ENCODE peak calls at places on chromosomes 1 and 21, in nine cellular contexts. One of them, this sample, is unnamed.

GRCh38 chr21:24025101-24025500 is 1582.2 kb downstream of the MRPL39 start:
- DNase-seq in left kidney: no peak
- DNase-seq in activated T-cell treated with anti-CD3 and anti-CD28 coated beads for 1 hour: no peak
- DNase-seq in amygdala: no peak
- DNase-seq in activated CD4-positive, alpha-beta T cell treated with anti-CD3 and anti-CD28 coated beads, Interleukin-2, amount 10 ng/mL, durations not matched to agents 7 days and 5 days: no peak
- DNase-seq in NCI-H446 treated with DMSO at 0.1 percent for 48 hours: no peak
- DNase-seq in heart left ventricle: no peak
- DNase-seq in left colon: no peak
- DNase-seq in skeletal muscle cell: no peak
- DNase-seq in this sample: no peak

GRCh38 chr1:158793604-158794003 is 12.6 kb upstream of the OR6N2 start:
- DNase-seq in left kidney: no peak
- DNase-seq in activated T-cell treated with anti-CD3 and anti-CD28 coated beads for 1 hour: no peak
- DNase-seq in amygdala: no peak
- DNase-seq in activated CD4-positive, alpha-beta T cell treated with anti-CD3 and anti-CD28 coated beads, Interleukin-2, amount 10 ng/mL, durations not matched to agents 7 days and 5 days: peak; percentile 32
- DNase-seq in NCI-H446 treated with DMSO at 0.1 percent for 48 hours: no peak
- DNase-seq in heart left ventricle: no peak
- DNase-seq in left colon: no peak
- DNase-seq in skeletal muscle cell: no peak
- DNase-seq in this sample: no peak

GRCh38 chr1:51819810-51820209 is 58.7 kb downstream of the NRDC start:
- DNase-seq in left kidney: no peak
- DNase-seq in activated T-cell treated with anti-CD3 and anti-CD28 coated beads for 1 hour: no peak
- DNase-seq in amygdala: no peak
- DNase-seq in activated CD4-positive, alpha-beta T cell treated with anti-CD3 and anti-CD28 coated beads, Interleukin-2, amount 10 ng/mL, durations not matched to agents 7 days and 5 days: no peak
- DNase-seq in NCI-H446 treated with DMSO at 0.1 percent for 48 hours: no peak
- DNase-seq in heart left ventricle: no peak
- DNase-seq in left colon: no peak
- DNase-seq in skeletal muscle cell: no peak
- DNase-seq in this sample: no peak

GRCh38 chr1:232283864-232284263 is 346.1 kb downstream of the SIPA1L2 start:
- DNase-seq in left kidney: peak; percentile 35
- DNase-seq in activated T-cell treated with anti-CD3 and anti-CD28 coated beads for 1 hour: no peak
- DNase-seq in amygdala: no peak
- DNase-seq in activated CD4-positive, alpha-beta T cell treated with anti-CD3 and anti-CD28 coated beads, Interleukin-2, amount 10 ng/mL, durations not matched to agents 7 days and 5 days: no peak
- DNase-seq in NCI-H446 treated with DMSO at 0.1 percent for 48 hours: no peak
- DNase-seq in heart left ventricle: no peak
- DNase-seq in left colon: no peak
- DNase-seq in skeletal muscle cell: no peak
- DNase-seq in this sample: no peak

GRCh38 chr1:66628951-66629350 is 95.0 kb downstream of the SGIP1 start:
- DNase-seq in left kidney: peak; percentile 43
- DNase-seq in activated T-cell treated with anti-CD3 and anti-CD28 coated beads for 1 hour: no peak
- DNase-seq in amygdala: no peak
- DNase-seq in activated CD4-positive, alpha-beta T cell treated with anti-CD3 and anti-CD28 coated beads, Interleukin-2, amount 10 ng/mL, durations not matched to agents 7 days and 5 days: no peak
- DNase-seq in NCI-H446 treated with DMSO at 0.1 percent for 48 hours: no peak
- DNase-seq in heart left ventricle: no peak
- DNase-seq in left colon: no peak
- DNase-seq in skeletal muscle cell: no peak
- DNase-seq in this sample: no peak

GRCh38 chr1:61289232-61289967 is 207.0 kb downstream of the NFIA start:
- DNase-seq in left kidney: no peak
- DNase-seq in activated T-cell treated with anti-CD3 and anti-CD28 coated beads for 1 hour: no peak
- DNase-seq in amygdala: no peak
- DNase-seq in activated CD4-positive, alpha-beta T cell treated with anti-CD3 and anti-CD28 coated beads, Interleukin-2, amount 10 ng/mL, durations not matched to agents 7 days and 5 days: no peak
- DNase-seq in NCI-H446 treated with DMSO at 0.1 percent for 48 hours: no peak
- DNase-seq in heart left ventricle: no peak
- DNase-seq in left colon: no peak
- DNase-seq in skeletal muscle cell: no peak
- DNase-seq in this sample: no peak

GRCh38 chr1:19967808-19968207 is 11.6 kb downstream of the PLA2G2A start:
- DNase-seq in left kidney: peak; percentile 96
- DNase-seq in activated T-cell treated with anti-CD3 and anti-CD28 coated beads for 1 hour: no peak
- DNase-seq in amygdala: no peak
- DNase-seq in activated CD4-positive, alpha-beta T cell treated with anti-CD3 and anti-CD28 coated beads, Interleukin-2, amount 10 ng/mL, durations not matched to agents 7 days and 5 days: no peak
- DNase-seq in NCI-H446 treated with DMSO at 0.1 percent for 48 hours: no peak
- DNase-seq in heart left ventricle: peak; percentile 58
- DNase-seq in left colon: no peak
- DNase-seq in skeletal muscle cell: no peak
- DNase-seq in this sample: no peak

GRCh38 chr1:22416555-22417454 is 34.8 kb upstream of the ZBTB40 start:
- DNase-seq in left kidney: peak; percentile 93
- DNase-seq in activated T-cell treated with anti-CD3 and anti-CD28 coated beads for 1 hour: peak; percentile 63
- DNase-seq in amygdala: peak; percentile 76
- DNase-seq in activated CD4-positive, alpha-beta T cell treated with anti-CD3 and anti-CD28 coated beads, Interleukin-2, amount 10 ng/mL, durations not matched to agents 7 days and 5 days: peak; percentile 79
- DNase-seq in NCI-H446 treated with DMSO at 0.1 percent for 48 hours: peak; percentile 33
- DNase-seq in heart left ventricle: peak; percentile 69
- DNase-seq in left colon: peak; percentile 50
- DNase-seq in skeletal muscle cell: peak; percentile 25
- DNase-seq in this sample: peak; percentile 67

GRCh38 chr1:24864409-24864808 is 65.7 kb downstream of the RUNX3 start:
- DNase-seq in left kidney: peak; percentile 91
- DNase-seq in activated T-cell treated with anti-CD3 and anti-CD28 coated beads for 1 hour: no peak
- DNase-seq in amygdala: no peak
- DNase-seq in activated CD4-positive, alpha-beta T cell treated with anti-CD3 and anti-CD28 coated beads, Interleukin-2, amount 10 ng/mL, durations not matched to agents 7 days and 5 days: no peak
- DNase-seq in NCI-H446 treated with DMSO at 0.1 percent for 48 hours: no peak
- DNase-seq in heart left ventricle: no peak
- DNase-seq in left colon: peak; percentile 65
- DNase-seq in skeletal muscle cell: no peak
- DNase-seq in this sample: no peak

GRCh38 chr1:100034465-100034864 is 64.7 kb downstream of the SLC35A3 start:
- DNase-seq in left kidney: peak; percentile 68
- DNase-seq in activated T-cell treated with anti-CD3 and anti-CD28 coated beads for 1 hour: no peak
- DNase-seq in amygdala: no peak
- DNase-seq in activated CD4-positive, alpha-beta T cell treated with anti-CD3 and anti-CD28 coated beads, Interleukin-2, amount 10 ng/mL, durations not matched to agents 7 days and 5 days: no peak
- DNase-seq in NCI-H446 treated with DMSO at 0.1 percent for 48 hours: peak; percentile 25
- DNase-seq in heart left ventricle: no peak
- DNase-seq in left colon: no peak
- DNase-seq in skeletal muscle cell: no peak
- DNase-seq in this sample: peak; percentile 72

GRCh38 chr1:94033849-94034248 is 87.1 kb downstream of the ABCA4 start:
- DNase-seq in left kidney: no peak
- DNase-seq in activated T-cell treated with anti-CD3 and anti-CD28 coated beads for 1 hour: no peak
- DNase-seq in amygdala: no peak
- DNase-seq in activated CD4-positive, alpha-beta T cell treated with anti-CD3 and anti-CD28 coated beads, Interleukin-2, amount 10 ng/mL, durations not matched to agents 7 days and 5 days: no peak
- DNase-seq in NCI-H446 treated with DMSO at 0.1 percent for 48 hours: no peak
- DNase-seq in heart left ventricle: no peak
- DNase-seq in left colon: no peak
- DNase-seq in skeletal muscle cell: no peak
- DNase-seq in this sample: no peak

GRCh38 chr21:34126269-34126668 is 52.9 kb downstream of the MRPS6 start:
- DNase-seq in left kidney: peak; percentile 57
- DNase-seq in activated T-cell treated with anti-CD3 and anti-CD28 coated beads for 1 hour: no peak
- DNase-seq in amygdala: peak; percentile 15
- DNase-seq in activated CD4-positive, alpha-beta T cell treated with anti-CD3 and anti-CD28 coated beads, Interleukin-2, amount 10 ng/mL, durations not matched to agents 7 days and 5 days: peak; percentile 62
- DNase-seq in NCI-H446 treated with DMSO at 0.1 percent for 48 hours: no peak
- DNase-seq in heart left ventricle: no peak
- DNase-seq in left colon: no peak
- DNase-seq in skeletal muscle cell: no peak
- DNase-seq in this sample: no peak

GRCh38 chr1:229205854-229206253 is 65.1 kb upstream of the RAB4A start:
- DNase-seq in left kidney: no peak
- DNase-seq in activated T-cell treated with anti-CD3 and anti-CD28 coated beads for 1 hour: no peak
- DNase-seq in amygdala: no peak
- DNase-seq in activated CD4-positive, alpha-beta T cell treated with anti-CD3 and anti-CD28 coated beads, Interleukin-2, amount 10 ng/mL, durations not matched to agents 7 days and 5 days: no peak
- DNase-seq in NCI-H446 treated with DMSO at 0.1 percent for 48 hours: peak; percentile 63
- DNase-seq in heart left ventricle: no peak
- DNase-seq in left colon: no peak
- DNase-seq in skeletal muscle cell: no peak
- DNase-seq in this sample: no peak

GRCh38 chr1:89808429-89809117 is 12.3 kb upstream of the LRRC8D start:
- DNase-seq in left kidney: peak; percentile 19
- DNase-seq in activated T-cell treated with anti-CD3 and anti-CD28 coated beads for 1 hour: no peak
- DNase-seq in amygdala: no peak
- DNase-seq in activated CD4-positive, alpha-beta T cell treated with anti-CD3 and anti-CD28 coated beads, Interleukin-2, amount 10 ng/mL, durations not matched to agents 7 days and 5 days: no peak
- DNase-seq in NCI-H446 treated with DMSO at 0.1 percent for 48 hours: no peak
- DNase-seq in heart left ventricle: no peak
- DNase-seq in left colon: no peak
- DNase-seq in skeletal muscle cell: no peak
- DNase-seq in this sample: no peak

GRCh38 chr1:171152533-171152932 is 32.6 kb upstream of the FMO2 start:
- DNase-seq in left kidney: no peak
- DNase-seq in activated T-cell treated with anti-CD3 and anti-CD28 coated beads for 1 hour: no peak
- DNase-seq in amygdala: no peak
- DNase-seq in activated CD4-positive, alpha-beta T cell treated with anti-CD3 and anti-CD28 coated beads, Interleukin-2, amount 10 ng/mL, durations not matched to agents 7 days and 5 days: no peak
- DNase-seq in NCI-H446 treated with DMSO at 0.1 percent for 48 hours: no peak
- DNase-seq in heart left ventricle: no peak
- DNase-seq in left colon: no peak
- DNase-seq in skeletal muscle cell: no peak
- DNase-seq in this sample: no peak

GRCh38 chr1:156226116-156226538 is 13.3 kb downstream of the PMF1 start:
- DNase-seq in left kidney: no peak
- DNase-seq in activated T-cell treated with anti-CD3 and anti-CD28 coated beads for 1 hour: no peak
- DNase-seq in amygdala: no peak
- DNase-seq in activated CD4-positive, alpha-beta T cell treated with anti-CD3 and anti-CD28 coated beads, Interleukin-2, amount 10 ng/mL, durations not matched to agents 7 days and 5 days: no peak
- DNase-seq in NCI-H446 treated with DMSO at 0.1 percent for 48 hours: no peak
- DNase-seq in heart left ventricle: no peak
- DNase-seq in left colon: no peak
- DNase-seq in skeletal muscle cell: no peak
- DNase-seq in this sample: no peak

GRCh38 chr1:97137862-97138514 is 416.4 kb downstream of the PTBP2 start:
- DNase-seq in left kidney: peak; percentile 82
- DNase-seq in activated T-cell treated with anti-CD3 and anti-CD28 coated beads for 1 hour: no peak
- DNase-seq in amygdala: peak; percentile 66
- DNase-seq in activated CD4-positive, alpha-beta T cell treated with anti-CD3 and anti-CD28 coated beads, Interleukin-2, amount 10 ng/mL, durations not matched to agents 7 days and 5 days: peak; percentile 38
- DNase-seq in NCI-H446 treated with DMSO at 0.1 percent for 48 hours: peak; percentile 97
- DNase-seq in heart left ventricle: peak; percentile 33
- DNase-seq in left colon: no peak
- DNase-seq in skeletal muscle cell: peak; percentile 55
- DNase-seq in this sample: peak; percentile 94

GRCh38 chr1:11281518-11282331 is 8.7 kb downstream of the UBIAD1 start:
- DNase-seq in left kidney: no peak
- DNase-seq in activated T-cell treated with anti-CD3 and anti-CD28 coated beads for 1 hour: no peak
- DNase-seq in amygdala: no peak
- DNase-seq in activated CD4-positive, alpha-beta T cell treated with anti-CD3 and anti-CD28 coated beads, Interleukin-2, amount 10 ng/mL, durations not matched to agents 7 days and 5 days: no peak
- DNase-seq in NCI-H446 treated with DMSO at 0.1 percent for 48 hours: peak; percentile 89
- DNase-seq in heart left ventricle: no peak
- DNase-seq in left colon: peak; percentile 32
- DNase-seq in skeletal muscle cell: peak; percentile 85
- DNase-seq in this sample: no peak

GRCh38 chr1:26318338-26319064 is 743 bp downstream of the CD52 start:
- DNase-seq in left kidney: no peak
- DNase-seq in activated T-cell treated with anti-CD3 and anti-CD28 coated beads for 1 hour: no peak
- DNase-seq in amygdala: no peak
- DNase-seq in activated CD4-positive, alpha-beta T cell treated with anti-CD3 and anti-CD28 coated beads, Interleukin-2, amount 10 ng/mL, durations not matched to agents 7 days and 5 days: peak; percentile 14
- DNase-seq in NCI-H446 treated with DMSO at 0.1 percent for 48 hours: no peak
- DNase-seq in heart left ventricle: no peak
- DNase-seq in left colon: peak; percentile 51
- DNase-seq in skeletal muscle cell: no peak
- DNase-seq in this sample: peak; percentile 56

GRCh38 chr1:29062157-29062942 is 61.4 kb downstream of the TMEM200B start:
- DNase-seq in left kidney: no peak
- DNase-seq in activated T-cell treated with anti-CD3 and anti-CD28 coated beads for 1 hour: no peak
- DNase-seq in amygdala: no peak
- DNase-seq in activated CD4-positive, alpha-beta T cell treated with anti-CD3 and anti-CD28 coated beads, Interleukin-2, amount 10 ng/mL, durations not matched to agents 7 days and 5 days: no peak
- DNase-seq in NCI-H446 treated with DMSO at 0.1 percent for 48 hours: no peak
- DNase-seq in heart left ventricle: no peak
- DNase-seq in left colon: no peak
- DNase-seq in skeletal muscle cell: no peak
- DNase-seq in this sample: no peak

GRCh38 chr1:99527078-99527477 is 118.8 kb upstream of the PALMD start:
- DNase-seq in left kidney: peak; percentile 15
- DNase-seq in activated T-cell treated with anti-CD3 and anti-CD28 coated beads for 1 hour: no peak
- DNase-seq in amygdala: no peak
- DNase-seq in activated CD4-positive, alpha-beta T cell treated with anti-CD3 and anti-CD28 coated beads, Interleukin-2, amount 10 ng/mL, durations not matched to agents 7 days and 5 days: no peak
- DNase-seq in NCI-H446 treated with DMSO at 0.1 percent for 48 hours: peak; percentile 11
- DNase-seq in heart left ventricle: no peak
- DNase-seq in left colon: no peak
- DNase-seq in skeletal muscle cell: no peak
- DNase-seq in this sample: peak; percentile 13

This sample was measured in pons.